ENCODE peak calls at places on chromosome 18, in four cellular contexts. One of them, this sample, is unnamed.
A peak's percentile ranks its signal among the peaks of the same experiment; 100 is the strongest.

GRCh38 chr18:59460060-59460395 is 101.0 kb upstream of the LMAN1 start:
- DNase-seq in K562: no peak
- DNase-seq in GM12878: no peak
- DNase-seq in HepG2: no peak
- DNase-seq in this sample: no peak

GRCh38 chr18:27956001-27956400 is 220.9 kb downstream of the CDH2 start:
- DNase-seq in K562: no peak
- DNase-seq in GM12878: no peak
- DNase-seq in HepG2: no peak
- DNase-seq in this sample: no peak

GRCh38 chr18:70288851-70289328 is at the start of gene SOCS6:
- DNase-seq in K562: peak; percentile 58
- DNase-seq in GM12878: no peak
- DNase-seq in HepG2: no peak
- DNase-seq in this sample: no peak

GRCh38 chr18:13112982-13113381 is 105.6 kb upstream of the LDLRAD4 start:
- DNase-seq in K562: peak; percentile 68
- DNase-seq in GM12878: no peak
- DNase-seq in HepG2: peak; percentile 81
- DNase-seq in this sample: no peak

GRCh38 chr18:22606563-22607283 is 189.0 kb upstream of the CTAGE1 start:
- DNase-seq in K562: no peak
- DNase-seq in GM12878: no peak
- DNase-seq in HepG2: no peak
- DNase-seq in this sample: no peak

GRCh38 chr18:58303363-58303762 is 259.3 kb downstream of the NEDD4L start:
- DNase-seq in K562: no peak
- DNase-seq in GM12878: no peak
- DNase-seq in HepG2: no peak
- DNase-seq in this sample: no peak

GRCh38 chr18:22667616-22668422 is 250.1 kb upstream of the CTAGE1 start:
- DNase-seq in K562: peak; percentile 84
- DNase-seq in GM12878: peak; percentile 20
- DNase-seq in HepG2: no peak
- DNase-seq in this sample: peak; percentile 5

GRCh38 chr18:40692871-40693270 is 1262.2 kb upstream of the PIK3C3 start:
- DNase-seq in K562: no peak
- DNase-seq in GM12878: no peak
- DNase-seq in HepG2: no peak
- DNase-seq in this sample: no peak

GRCh38 chr18:74316257-74317180 is 880 bp downstream of the C18orf63 start:
- DNase-seq in K562: no peak
- DNase-seq in GM12878: no peak
- DNase-seq in HepG2: peak; percentile 88
- DNase-seq in this sample: peak; percentile 5

GRCh38 chr18:46421973-46422551 is 235.0 kb downstream of the LOXHD1 start:
- DNase-seq in K562: no peak
- DNase-seq in GM12878: no peak
- DNase-seq in HepG2: no peak
- DNase-seq in this sample: no peak

GRCh38 chr18:59918320-59918755 is 18.5 kb downstream of the PMAIP1 start:
- DNase-seq in K562: peak; percentile 33
- DNase-seq in GM12878: peak; percentile 80
- DNase-seq in HepG2: no peak
- DNase-seq in this sample: peak; percentile 31

GRCh38 chr18:811192-812122 is 585 bp downstream of the YES1 start:
- DNase-seq in K562: no peak
- DNase-seq in GM12878: no peak
- DNase-seq in HepG2: no peak
- DNase-seq in this sample: no peak

GRCh38 chr18:31643003-31643402 is 41.4 kb downstream of the B4GALT6 start:
- DNase-seq in K562: no peak
- DNase-seq in GM12878: no peak
- DNase-seq in HepG2: no peak
- DNase-seq in this sample: no peak

GRCh38 chr18:70499218-70499691 is 210.4 kb downstream of the SOCS6 start:
- DNase-seq in K562: no peak
- DNase-seq in GM12878: no peak
- DNase-seq in HepG2: no peak
- DNase-seq in this sample: no peak

GRCh38 chr18:13375302-13376255 is 157.0 kb downstream of the LDLRAD4 start:
- DNase-seq in K562: no peak
- DNase-seq in GM12878: peak; percentile 57
- DNase-seq in HepG2: no peak
- DNase-seq in this sample: peak; percentile 61

GRCh38 chr18:57497372-57498294 is 62.5 kb downstream of the ONECUT2 start:
- DNase-seq in K562: no peak
- DNase-seq in GM12878: no peak
- DNase-seq in HepG2: no peak
- DNase-seq in this sample: no peak

GRCh38 chr18:67239826-67240225 is 276.7 kb downstream of the DSEL start:
- DNase-seq in K562: no peak
- DNase-seq in GM12878: no peak
- DNase-seq in HepG2: no peak
- DNase-seq in this sample: no peak

GRCh38 chr18:6414723-6415362 is at the start of gene L3MBTL4:
- DNase-seq in K562: no peak
- DNase-seq in GM12878: no peak
- DNase-seq in HepG2: no peak
- DNase-seq in this sample: no peak

GRCh38 chr18:34562252-34562870 is 147.7 kb upstream of the DTNA start:
- DNase-seq in K562: no peak
- DNase-seq in GM12878: no peak
- DNase-seq in HepG2: no peak
- DNase-seq in this sample: no peak

GRCh38 chr18:12030667-12031066 is 49.4 kb downstream of the IMPA2 start:
- DNase-seq in K562: no peak
- DNase-seq in GM12878: no peak
- DNase-seq in HepG2: no peak
- DNase-seq in this sample: no peak

GRCh38 chr18:21084511-21085078 is 27.0 kb downstream of the ROCK1 start:
- DNase-seq in K562: no peak
- DNase-seq in GM12878: no peak
- DNase-seq in HepG2: no peak
- DNase-seq in this sample: no peak

GRCh38 chr18:66761166-66761565 is 157.3 kb upstream of the CDH19 start:
- DNase-seq in K562: no peak
- DNase-seq in GM12878: no peak
- DNase-seq in HepG2: no peak
- DNase-seq in this sample: no peak

GRCh38 chr18:34120294-34120693 is 104.4 kb downstream of the NOL4 start:
- DNase-seq in K562: no peak
- DNase-seq in GM12878: no peak
- DNase-seq in HepG2: no peak
- DNase-seq in this sample: no peak

GRCh38 chr18:48002933-48003365 is 72.5 kb upstream of the SMAD2 start:
- DNase-seq in K562: no peak
- DNase-seq in GM12878: no peak
- DNase-seq in HepG2: no peak
- DNase-seq in this sample: peak; percentile 72

GRCh38 chr18:45974088-45974536 is 7.0 kb upstream of the EPG5 start:
- DNase-seq in K562: peak; percentile 13
- DNase-seq in GM12878: peak; percentile 32
- DNase-seq in HepG2: peak; percentile 67
- DNase-seq in this sample: peak; percentile 21

GRCh38 chr18:24876266-24876665 is 415.8 kb downstream of the HRH4 start:
- DNase-seq in K562: no peak
- DNase-seq in GM12878: no peak
- DNase-seq in HepG2: no peak
- DNase-seq in this sample: no peak

GRCh38 chr18:21851327-21851961 is 110.9 kb downstream of the MIB1 start:
- DNase-seq in K562: no peak
- DNase-seq in GM12878: no peak
- DNase-seq in HepG2: no peak
- DNase-seq in this sample: peak; percentile 13

GRCh38 chr18:34117319-34117718 is 107.4 kb downstream of the NOL4 start:
- DNase-seq in K562: no peak
- DNase-seq in GM12878: no peak
- DNase-seq in HepG2: no peak
- DNase-seq in this sample: no peak

GRCh38 chr18:57833441-57834101 is 30.5 kb upstream of the ATP8B1 start:
- DNase-seq in K562: peak; percentile 14
- DNase-seq in GM12878: peak; percentile 55
- DNase-seq in HepG2: peak; percentile 16
- DNase-seq in this sample: no peak

GRCh38 chr18:11751305-11752115 is 62.4 kb downstream of the GNAL start:
- DNase-seq in K562: no peak
- DNase-seq in GM12878: no peak
- DNase-seq in HepG2: no peak
- DNase-seq in this sample: no peak

GRCh38 chr18:55998071-55998522 is 410.1 kb upstream of the TCF4 start:
- DNase-seq in K562: no peak
- DNase-seq in GM12878: no peak
- DNase-seq in HepG2: no peak
- DNase-seq in this sample: no peak

GRCh38 chr18:60202702-60203101 is 169.9 kb downstream of the MC4R start:
- DNase-seq in K562: no peak
- DNase-seq in GM12878: no peak
- DNase-seq in HepG2: no peak
- DNase-seq in this sample: no peak

GRCh38 chr18:77821892-77822291 is 572.2 kb downstream of the GALR1 start:
- DNase-seq in K562: no peak
- DNase-seq in GM12878: no peak
- DNase-seq in HepG2: no peak
- DNase-seq in this sample: no peak

GRCh38 chr18:3012306-3012919 is 531 bp downstream of the LPIN2 start:
- DNase-seq in K562: peak; percentile 82
- DNase-seq in GM12878: no peak
- DNase-seq in HepG2: no peak
- DNase-seq in this sample: peak; percentile 7

GRCh38 chr18:59303006-59303405 is 15.4 kb downstream of the CPLX4 start:
- DNase-seq in K562: no peak
- DNase-seq in GM12878: no peak
- DNase-seq in HepG2: no peak
- DNase-seq in this sample: no peak

GRCh38 chr18:76518543-76519155 is 23.6 kb upstream of the ZNF516 start:
- DNase-seq in K562: no peak
- DNase-seq in GM12878: no peak
- DNase-seq in HepG2: no peak
- DNase-seq in this sample: no peak

GRCh38 chr18:57188851-57189565 is 42.1 kb downstream of the BOD1L2 start:
- DNase-seq in K562: no peak
- DNase-seq in GM12878: no peak
- DNase-seq in HepG2: no peak
- DNase-seq in this sample: no peak

DNA sequence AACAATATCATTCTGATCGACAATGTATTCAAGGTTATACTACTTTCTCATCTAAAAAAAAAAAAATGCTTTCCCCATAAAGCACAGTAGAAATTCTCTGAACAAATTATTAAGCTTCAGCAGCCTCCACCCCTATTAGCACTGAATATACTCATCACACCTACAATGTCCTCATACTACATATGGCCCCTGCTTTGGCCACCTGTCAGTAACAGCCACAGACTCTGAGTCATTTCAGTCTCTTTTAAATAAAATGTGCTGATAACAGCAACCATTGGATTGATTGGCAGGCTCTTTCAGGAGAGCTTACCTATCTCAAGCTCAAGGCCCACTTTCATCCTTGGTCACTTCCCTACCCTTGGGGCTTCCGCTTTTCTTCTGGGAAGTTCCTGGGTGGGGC is 236.7 kb downstream of the TMX3 start:
- DNase-seq in K562: no peak
- DNase-seq in GM12878: no peak
- DNase-seq in HepG2: no peak
- DNase-seq in this sample: no peak
- TF ChIP-seq SMC3 in K562: no peak
- TF ChIP-seq SMC3 in GM12878: no peak
- TF ChIP-seq SMC3 in HepG2: no peak
- TF ChIP-seq SMC3 in this sample: no peak

GRCh38 chr18:44796505-44797198 is 116.0 kb downstream of the SETBP1 start:
- DNase-seq in K562: no peak
- DNase-seq in GM12878: no peak
- DNase-seq in HepG2: peak; percentile 1
- DNase-seq in this sample: no peak
- TF ChIP-seq MAX in K562: no peak
- TF ChIP-seq MAX in GM12878: no peak
- TF ChIP-seq MAX in HepG2: no peak
- TF ChIP-seq MAX in this sample: no peak

GRCh38 chr18:9751371-9752031 is 43.4 kb downstream of the RAB31 start:
- DNase-seq in K562: no peak
- DNase-seq in GM12878: no peak
- DNase-seq in HepG2: no peak
- DNase-seq in this sample: no peak
- TF ChIP-seq SMC3 in K562: no peak
- TF ChIP-seq SMC3 in GM12878: no peak
- TF ChIP-seq SMC3 in HepG2: no peak
- TF ChIP-seq SMC3 in this sample: no peak

GRCh38 chr18:9901377-9901776 is 12.4 kb upstream of the VAPA start:
- DNase-seq in K562: no peak
- DNase-seq in GM12878: no peak
- DNase-seq in HepG2: no peak
- DNase-seq in this sample: no peak
- TF ChIP-seq MAX in K562: no peak
- TF ChIP-seq MAX in GM12878: no peak
- TF ChIP-seq MAX in HepG2: no peak
- TF ChIP-seq MAX in this sample: no peak

GRCh38 chr18:37280701-37281100 is 284.9 kb downstream of the CELF4 start:
- DNase-seq in K562: no peak
- DNase-seq in GM12878: no peak
- DNase-seq in HepG2: no peak
- DNase-seq in this sample: no peak

GRCh38 chr18:37274988-37275590 is 290.5 kb downstream of the CELF4 start:
- DNase-seq in K562: peak; percentile 74
- DNase-seq in GM12878: no peak
- DNase-seq in HepG2: no peak
- DNase-seq in this sample: no peak

GRCh38 chr18:37274309-37274987 is 291.1 kb downstream of the CELF4 start:
- DNase-seq in K562: no peak
- DNase-seq in GM12878: no peak
- DNase-seq in HepG2: no peak
- DNase-seq in this sample: no peak

GRCh38 chr18:37276111-37276510 is 289.5 kb downstream of the CELF4 start:
- DNase-seq in K562: no peak
- DNase-seq in GM12878: no peak
- DNase-seq in HepG2: no peak
- DNase-seq in this sample: no peak

GRCh38 chr18:37277753-37278152 is 287.8 kb downstream of the CELF4 start:
- DNase-seq in K562: no peak
- DNase-seq in GM12878: no peak
- DNase-seq in HepG2: no peak
- DNase-seq in this sample: no peak
- TF ChIP-seq SMC3 in K562: no peak
- TF ChIP-seq SMC3 in GM12878: no peak
- TF ChIP-seq SMC3 in HepG2: no peak
- TF ChIP-seq SMC3 in this sample: no peak

DNA sequence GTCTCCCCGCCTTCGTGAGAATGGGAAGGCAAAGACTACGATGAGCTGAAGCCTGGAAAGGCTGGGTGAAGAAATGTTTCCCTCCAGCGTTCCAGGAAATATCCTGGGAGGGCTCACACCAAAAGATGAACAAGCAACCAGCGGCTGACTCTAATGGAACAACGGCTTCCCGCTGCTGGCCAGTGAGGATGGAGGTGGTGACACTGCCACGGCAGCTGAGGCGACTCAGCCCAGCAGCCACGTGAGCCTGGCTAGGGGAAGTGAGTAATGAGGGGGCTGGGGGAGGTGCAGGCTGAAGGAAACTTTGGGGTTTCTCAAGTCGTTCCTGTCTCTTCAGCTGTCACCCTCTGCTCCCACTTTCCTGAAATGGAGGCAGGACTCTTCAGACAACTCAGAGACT is 105.0 kb upstream of the SMAD7 start:
- DNase-seq in K562: no peak
- DNase-seq in GM12878: peak; percentile 5
- DNase-seq in HepG2: no peak
- DNase-seq in this sample: no peak
- TF ChIP-seq MAX in K562: peak; percentile 38
- TF ChIP-seq MAX in GM12878: no peak
- TF ChIP-seq MAX in HepG2: no peak
- TF ChIP-seq MAX in this sample: no peak